ENCODE peak calls at places on chromosomes 2 and 18, in six cellular contexts. Z is A549, G is GM12878, W is cardiac muscle cell, L is HCT116, U is NB4. V is an unnamed sample.
A peak's percentile ranks its signal among the peaks of the same experiment; 100 is the strongest.

GRCh38 chr18:29083545-29083944 is 906.6 kb upstream of the CDH2 start:
- DNase-seq in U (no peak), L (no peak), G (no peak), W (peak; percentile 17), Z (no peak), V (no peak)

GRCh38 chr18:31409301-31409700 is 32.7 kb downstream of the DSG4 start:
- DNase-seq in U (no peak), W (no peak), Z (no peak), L (no peak), G (no peak), V (no peak)

GRCh38 chr2:62149708-62150107 is 46.2 kb upstream of the B3GNT2 start:
- DNase-seq in L (no peak), Z (peak; percentile 65), W (peak; percentile 95), U (peak; percentile 73), G (no peak), V (no peak)

GRCh38 chr2:27049422-27050280 is 1.8 kb upstream of the AGBL5 start:
- DNase-seq in L (no peak), Z (no peak), G (no peak), W (no peak), U (no peak), V (no peak)

GRCh38 chr18:12699747-12700146 is 2.8 kb downstream of the CEP76 start:
- DNase-seq in L (no peak), W (no peak), U (no peak), Z (no peak), G (no peak), V (no peak)

GRCh38 chr2:197217561-197217960 is 93.0 kb downstream of the ANKRD44 start:
- DNase-seq in L (no peak), Z (no peak), G (no peak), W (no peak), U (no peak), V (no peak)

GRCh38 chr2:149329470-149330126 is 789 bp upstream of the LYPD6 start:
- DNase-seq in L (peak; percentile 53), G (no peak), Z (peak; percentile 73), U (peak; percentile 66), W (peak; percentile 48), V (no peak)

GRCh38 chr2:26011990-26012856 is 21.7 kb upstream of the RAB10 start:
- DNase-seq in U (peak; percentile 70), W (peak; percentile 30), L (peak; percentile 92), Z (peak; percentile 100), G (no peak), V (peak; percentile 95)

GRCh38 chr2:95303191-95303914 is 6.2 kb downstream of the KCNIP3 start:
- DNase-seq in W (no peak), U (no peak), G (no peak), Z (no peak), L (no peak), V (no peak)

GRCh38 chr2:203427061-203427460 is 98.9 kb downstream of the ABI2 start:
- DNase-seq in U (no peak), L (no peak), Z (peak; percentile 35), W (peak; percentile 47), G (no peak), V (no peak)

GRCh38 chr18:34158881-34159690 is 65.6 kb downstream of the NOL4 start:
- DNase-seq in L (no peak), W (peak; percentile 19), G (no peak), Z (no peak), U (no peak), V (no peak)

GRCh38 chr18:79524181-79525078 is 128.7 kb downstream of the NFATC1 start:
- DNase-seq in L (no peak), G (no peak), W (no peak), Z (no peak), U (peak; percentile 54), V (no peak)

GRCh38 chr18:79778291-79778791 is 19.4 kb upstream of the KCNG2 start:
- DNase-seq in Z (no peak), G (no peak), W (no peak), U (no peak), L (no peak), V (no peak)

GRCh38 chr2:13546131-13546530 is 829.4 kb downstream of the TRIB2 start:
- DNase-seq in W (no peak), L (no peak), U (no peak), Z (no peak), G (no peak), V (no peak)

GRCh38 chr18:5253910-5254309 is 41.6 kb downstream of the ZBTB14 start:
- DNase-seq in L (no peak), Z (no peak), G (no peak), U (no peak), W (no peak), V (no peak)

GRCh38 chr2:210226186-210226585 is 939 bp upstream of the ACADL start:
- DNase-seq in L (no peak), U (no peak), Z (no peak), G (no peak), W (no peak), V (no peak)
- H3K4me3 ChIP-seq in L (no peak overlapping the region), U (no peak overlapping the region), Z (no peak overlapping the region), G (no peak overlapping the region), W (no peak overlapping the region), V (no peak overlapping the region)

GRCh38 chr2:38599706-38600105 is 3.0 kb downstream of the HNRNPLL start:
- DNase-seq in W (peak; percentile 25), U (peak; percentile 41), Z (no peak), L (no peak), G (no peak), V (no peak)
- H3K4me3 ChIP-seq in W (peak overlapping the region; percentile 77), U (peak overlapping the region; percentile 66), Z (peak overlapping the region; percentile 91), L (no peak overlapping the region), G (no peak overlapping the region), V (peak overlapping the region; percentile 85)

GRCh38 chr2:138780451-138780880 is 276 bp upstream of the NXPH2 start:
- DNase-seq in Z (no peak), L (no peak), W (no peak), G (no peak), U (no peak), V (no peak)
- H3K4me3 ChIP-seq in Z (peak overlapping the region; percentile 43), L (no peak overlapping the region), W (peak overlapping the region; percentile 50), G (no peak overlapping the region), U (no peak overlapping the region), V (peak overlapping the region; percentile 17)

DNA sequence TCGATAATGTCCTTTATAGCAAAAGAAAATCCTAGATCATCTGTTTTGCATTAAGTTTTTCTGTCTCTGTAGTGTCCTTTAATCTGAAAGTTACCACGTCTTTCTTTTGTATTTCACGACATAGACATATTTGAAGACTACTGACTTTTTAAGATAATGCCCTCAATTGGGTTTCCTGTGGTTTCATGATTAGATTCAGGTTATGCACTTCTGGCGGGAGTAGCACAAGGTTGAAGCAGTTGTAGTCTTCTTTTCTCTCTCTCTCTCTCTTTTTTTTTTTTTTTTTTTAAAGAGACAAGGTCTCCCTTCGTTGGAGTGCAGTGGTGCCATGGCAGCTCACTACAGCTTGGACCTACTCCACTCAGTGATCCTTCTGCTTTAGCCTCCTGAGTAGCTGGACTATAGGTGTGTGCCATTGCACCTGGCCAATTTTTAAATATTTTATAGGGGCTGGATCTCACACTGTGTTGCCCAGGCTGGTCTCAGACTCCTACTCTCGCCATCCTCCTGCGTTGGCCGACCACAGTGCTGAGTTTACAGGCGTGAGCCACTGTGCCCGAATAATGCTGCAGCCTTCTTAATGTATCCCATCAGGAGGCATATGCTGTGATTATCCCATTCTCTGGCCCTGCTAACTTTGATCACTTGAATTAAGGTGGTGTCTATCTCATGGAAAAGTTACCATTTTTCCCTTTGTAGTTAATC is 3.9 kb downstream of the INPP4A start:
- DNase-seq in G (no peak), U (no peak), L (no peak), W (no peak), Z (no peak), V (no peak)
- H3K4me3 ChIP-seq in G (peak overlapping the region; percentile 18), U (no peak overlapping the region), L (no peak overlapping the region), W (no peak overlapping the region), Z (no peak overlapping the region), V (no peak overlapping the region)

DNA sequence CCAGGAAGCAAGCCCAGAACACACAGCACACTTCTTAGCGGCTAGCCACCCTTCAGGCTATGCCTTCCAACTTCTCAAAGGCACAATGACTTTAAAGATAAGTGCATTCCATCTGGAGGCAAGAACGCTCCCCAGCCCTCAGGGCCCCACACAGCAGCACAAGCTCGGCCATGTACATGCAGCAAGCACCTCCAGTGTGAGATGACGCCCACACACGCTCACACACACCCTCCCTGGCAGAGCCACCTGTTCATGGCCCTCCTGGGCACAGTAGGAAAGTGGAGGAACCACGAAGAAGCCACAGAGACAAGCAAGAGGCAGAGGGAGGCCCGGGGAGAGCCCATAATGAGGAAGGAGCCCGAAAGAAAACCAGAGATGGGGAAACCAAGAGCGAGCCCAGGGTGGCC is 21.7 kb downstream of the BIN1 start:
- DNase-seq in W (peak; percentile 65), U (peak; percentile 86), Z (no peak), L (no peak), G (peak; percentile 42), V (no peak)
- H3K4me3 ChIP-seq in W (no peak overlapping the region), U (no peak overlapping the region), Z (no peak overlapping the region), L (no peak overlapping the region), G (no peak overlapping the region), V (no peak overlapping the region)

DNA sequence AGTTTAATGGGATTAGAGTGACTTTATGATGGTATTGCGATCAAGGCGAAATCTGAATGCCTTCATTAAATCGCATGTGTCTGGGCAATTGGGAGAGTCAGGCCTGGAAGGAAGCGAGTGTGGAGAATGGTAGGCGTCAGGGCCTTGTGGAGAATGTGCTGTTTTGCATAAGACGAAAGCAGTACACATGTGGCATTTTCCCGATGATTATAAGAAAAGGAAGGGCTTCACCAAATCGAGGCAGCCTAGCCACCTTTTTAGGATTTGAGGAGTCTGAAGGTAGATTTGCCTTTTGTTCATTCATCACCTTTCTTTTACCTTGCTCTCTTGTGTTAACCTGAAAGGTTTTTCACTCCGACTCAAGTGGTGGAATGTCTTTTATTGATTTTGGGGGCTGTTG is 1.0 kb downstream of the ZNF532 start:
- DNase-seq in U (no peak), W (no peak), L (no peak), Z (no peak), G (no peak), V (no peak)
- H3K4me3 ChIP-seq in U (no peak overlapping the region), W (peak overlapping the region; percentile 26), L (no peak overlapping the region), Z (no peak overlapping the region), G (no peak overlapping the region), V (no peak overlapping the region)

GRCh38 chr2:85760371-85760770 is 6.6 kb downstream of the ATOH8 start:
- DNase-seq in Z (no peak), W (peak; percentile 65), G (no peak), U (no peak), L (no peak), V (no peak)
- H3K4me3 ChIP-seq in Z (no peak overlapping the region), W (no peak overlapping the region), G (no peak overlapping the region), U (no peak overlapping the region), L (no peak overlapping the region), V (no peak overlapping the region)

GRCh38 chr2:2324565-2325101 is 6.4 kb downstream of the MYT1L start:
- DNase-seq in W (no peak), Z (no peak), U (no peak), G (no peak), L (no peak), V (no peak)

GRCh38 chr2:2326653-2327052 is 4.4 kb downstream of the MYT1L start:
- DNase-seq in U (no peak), G (no peak), W (no peak), L (no peak), Z (no peak), V (no peak)

GRCh38 chr2:2325538-2325937 is 5.5 kb downstream of the MYT1L start:
- DNase-seq in U (no peak), G (no peak), Z (no peak), L (no peak), W (no peak), V (no peak)

GRCh38 chr2:2326053-2326452 is 5.0 kb downstream of the MYT1L start:
- DNase-seq in U (no peak), L (no peak), W (no peak), Z (no peak), G (no peak), V (no peak)

GRCh38 chr2:2324119-2324518 is 7.0 kb downstream of the MYT1L start:
- DNase-seq in G (no peak), Z (no peak), W (no peak), U (no peak), L (no peak), V (no peak)
- H3K4me3 ChIP-seq in G (no peak overlapping the region), Z (no peak overlapping the region), W (no peak overlapping the region), U (no peak overlapping the region), L (no peak overlapping the region), V (no peak overlapping the region)